ENCODE peak calls at places on chromosomes 3 and 15, in eight cellular contexts. One of them, this sample, is unnamed.

GRCh38 chr3:176978441-176978840 is 218.8 kb downstream of the TBL1XR1 start:
- DNase-seq in HFFc6: no peak
- DNase-seq in pons: no peak
- DNase-seq in left ventricle myocardium inferior: no peak
- DNase-seq in ovary: no peak
- DNase-seq in pulmonary artery endothelial cell: no peak
- DNase-seq in AG10803: peak
- DNase-seq in ureter: no peak
- DNase-seq in this sample: no peak

GRCh38 chr3:55891106-55891505 is 404.0 kb upstream of the WNT5A start:
- DNase-seq in ovary: no peak
- DNase-seq in pons: no peak
- DNase-seq in pulmonary artery endothelial cell: no peak
- DNase-seq in ureter: no peak
- DNase-seq in left ventricle myocardium inferior: no peak
- DNase-seq in AG10803: no peak
- DNase-seq in HFFc6: no peak
- DNase-seq in this sample: no peak

GRCh38 chr3:70606018-70606417 is 293.6 kb upstream of the MDFIC2 start:
- DNase-seq in pons: no peak
- DNase-seq in HFFc6: no peak
- DNase-seq in ovary: no peak
- DNase-seq in AG10803: no peak
- DNase-seq in ureter: no peak
- DNase-seq in left ventricle myocardium inferior: no peak
- DNase-seq in pulmonary artery endothelial cell: no peak
- DNase-seq in this sample: no peak

GRCh38 chr15:36106640-36107335 is 472.6 kb upstream of the CDIN1 start:
- DNase-seq in ovary: no peak
- DNase-seq in HFFc6: no peak
- DNase-seq in pons: no peak
- DNase-seq in pulmonary artery endothelial cell: no peak
- DNase-seq in left ventricle myocardium inferior: no peak
- DNase-seq in AG10803: peak
- DNase-seq in ureter: no peak
- DNase-seq in this sample: peak

GRCh38 chr3:18372786-18373405 is 52.2 kb downstream of the SATB1 start:
- DNase-seq in ovary: no peak
- DNase-seq in left ventricle myocardium inferior: no peak
- DNase-seq in pons: no peak
- DNase-seq in pulmonary artery endothelial cell: no peak
- DNase-seq in AG10803: no peak
- DNase-seq in HFFc6: no peak
- DNase-seq in ureter: no peak
- DNase-seq in this sample: no peak

GRCh38 chr15:72358532-72359180 is 17.2 kb downstream of the HEXA start:
- DNase-seq in ureter: peak
- DNase-seq in left ventricle myocardium inferior: peak
- DNase-seq in pulmonary artery endothelial cell: no peak
- DNase-seq in AG10803: peak
- DNase-seq in pons: no peak
- DNase-seq in HFFc6: peak
- DNase-seq in ovary: no peak
- DNase-seq in this sample: peak

GRCh38 chr3:39130026-39130425 is 22.5 kb downstream of the TTC21A start:
- DNase-seq in pulmonary artery endothelial cell: no peak
- DNase-seq in ureter: no peak
- DNase-seq in AG10803: no peak
- DNase-seq in HFFc6: no peak
- DNase-seq in left ventricle myocardium inferior: no peak
- DNase-seq in ovary: no peak
- DNase-seq in pons: no peak
- DNase-seq in this sample: no peak

GRCh38 chr15:94080416-94080815 is 150.9 kb upstream of the MCTP2 start:
- DNase-seq in HFFc6: peak
- DNase-seq in ureter: no peak
- DNase-seq in left ventricle myocardium inferior: peak
- DNase-seq in pons: no peak
- DNase-seq in pulmonary artery endothelial cell: no peak
- DNase-seq in AG10803: peak
- DNase-seq in ovary: no peak
- DNase-seq in this sample: peak

GRCh38 chr3:42906905-42907183 is 902 bp downstream of the ZNF662 start:
- DNase-seq in pons: peak
- DNase-seq in pulmonary artery endothelial cell: no peak
- DNase-seq in HFFc6: no peak
- DNase-seq in ureter: no peak
- DNase-seq in AG10803: peak
- DNase-seq in left ventricle myocardium inferior: no peak
- DNase-seq in ovary: no peak
- DNase-seq in this sample: no peak

GRCh38 chr15:95141486-95141885 is 910.1 kb downstream of the MCTP2 start:
- DNase-seq in left ventricle myocardium inferior: no peak
- DNase-seq in pons: no peak
- DNase-seq in ovary: no peak
- DNase-seq in pulmonary artery endothelial cell: no peak
- DNase-seq in AG10803: peak
- DNase-seq in ureter: no peak
- DNase-seq in HFFc6: peak
- DNase-seq in this sample: no peak

GRCh38 chr3:151265866-151266265 is 12.5 kb downstream of the P2RY14 start:
- DNase-seq in AG10803: no peak
- DNase-seq in pulmonary artery endothelial cell: no peak
- DNase-seq in ovary: no peak
- DNase-seq in left ventricle myocardium inferior: no peak
- DNase-seq in HFFc6: no peak
- DNase-seq in pons: peak
- DNase-seq in ureter: no peak
- DNase-seq in this sample: no peak

GRCh38 chr15:78390823-78391222 is 47.2 kb upstream of the IREB2 start:
- DNase-seq in ureter: no peak
- DNase-seq in HFFc6: peak
- DNase-seq in ovary: no peak
- DNase-seq in pulmonary artery endothelial cell: no peak
- DNase-seq in pons: no peak
- DNase-seq in left ventricle myocardium inferior: no peak
- DNase-seq in AG10803: peak
- DNase-seq in this sample: no peak

GRCh38 chr3:11603628-11604027 is 40.1 kb downstream of the VGLL4 start:
- DNase-seq in ovary: no peak
- DNase-seq in pons: no peak
- DNase-seq in HFFc6: peak
- DNase-seq in AG10803: peak
- DNase-seq in ureter: no peak
- DNase-seq in pulmonary artery endothelial cell: no peak
- DNase-seq in left ventricle myocardium inferior: no peak
- DNase-seq in this sample: peak

GRCh38 chr15:56040081-56041035 is 46.9 kb upstream of the NEDD4 start:
- DNase-seq in HFFc6: peak
- DNase-seq in AG10803: peak
- DNase-seq in left ventricle myocardium inferior: peak
- DNase-seq in ureter: peak
- DNase-seq in pulmonary artery endothelial cell: peak
- DNase-seq in ovary: peak
- DNase-seq in pons: no peak
- DNase-seq in this sample: peak

GRCh38 chr3:4855676-4856075 is 123.6 kb upstream of the BHLHE40 start:
- DNase-seq in AG10803: no peak
- DNase-seq in ovary: no peak
- DNase-seq in HFFc6: no peak
- DNase-seq in pulmonary artery endothelial cell: peak
- DNase-seq in ureter: no peak
- DNase-seq in left ventricle myocardium inferior: no peak
- DNase-seq in pons: no peak
- DNase-seq in this sample: no peak

GRCh38 chr3:73523661-73524060 is 101.1 kb downstream of the PDZRN3 start:
- DNase-seq in ureter: no peak
- DNase-seq in AG10803: no peak
- DNase-seq in HFFc6: no peak
- DNase-seq in pons: peak
- DNase-seq in pulmonary artery endothelial cell: no peak
- DNase-seq in left ventricle myocardium inferior: no peak
- DNase-seq in ovary: no peak
- DNase-seq in this sample: no peak

GRCh38 chr15:90219421-90220141 is 14.2 kb downstream of the CIB1 start:
- DNase-seq in HFFc6: no peak
- DNase-seq in ovary: peak
- DNase-seq in pulmonary artery endothelial cell: no peak
- DNase-seq in left ventricle myocardium inferior: no peak
- DNase-seq in AG10803: no peak
- DNase-seq in pons: no peak
- DNase-seq in ureter: no peak
- DNase-seq in this sample: no peak

GRCh38 chr3:173932624-173933023 is 535.1 kb downstream of the NLGN1 start:
- DNase-seq in AG10803: peak
- DNase-seq in pulmonary artery endothelial cell: no peak
- DNase-seq in HFFc6: peak
- DNase-seq in ovary: no peak
- DNase-seq in pons: no peak
- DNase-seq in ureter: no peak
- DNase-seq in left ventricle myocardium inferior: no peak
- DNase-seq in this sample: peak

This sample was measured in brain microvascular endothelial cell.